ENCODE peak calls at places on chromosomes 2 and 18, in nine cellular contexts. K is psoas muscle, I is cardiac fibroblast, L is ELF-1, V is SW 1271, X is NCI-H1092, P is NCI-H2029 treated with DMSO at 0.1 percent for 48 hours, U is MM.1S, M is GM10248. S is an unnamed sample.
A peak's percentile ranks its signal among the peaks of the same experiment; 100 is the strongest.

GRCh38 chr2:69200107-69200520 is 186.9 kb downstream of the GFPT1 start:
- DNase-seq in P (no peak), I (peak; percentile 99), V (no peak), X (no peak), U (no peak), M (no peak), L (no peak), K (no peak), S (no peak)

GRCh38 chr2:677056-677949 is at the start of gene TMEM18:
- DNase-seq in I (peak; percentile 99), K (no peak), P (peak; percentile 84), X (peak; percentile 97), L (peak; percentile 98), V (peak; percentile 94), U (peak; percentile 98), M (peak; percentile 88), S (peak; percentile 97)

GRCh38 chr2:43075906-43076585 is 150.4 kb downstream of the ZFP36L2 start:
- DNase-seq in K (peak; percentile 73), V (no peak), P (no peak), M (no peak), I (peak; percentile 87), L (peak; percentile 46), X (no peak), U (no peak), S (no peak)

GRCh38 chr2:224101820-224102630 is 62.9 kb upstream of the SERPINE2 start:
- DNase-seq in M (no peak), L (no peak), P (no peak), K (no peak), X (no peak), V (peak; percentile 70), U (no peak), I (peak; percentile 92), S (no peak)

GRCh38 chr2:85273732-85274731 is 53.8 kb downstream of the TGOLN2 start:
- DNase-seq in L (no peak), M (no peak), X (no peak), K (peak; percentile 65), P (no peak), I (peak; percentile 66), U (no peak), V (no peak), S (no peak)

GRCh38 chr2:64114063-64114911 is 29.9 kb downstream of the PELI1 start:
- DNase-seq in K (no peak), L (no peak), V (no peak), U (peak; percentile 27), M (no peak), P (no peak), X (no peak), I (peak; percentile 59), S (peak; percentile 33)

GRCh38 chr2:119495948-119496347 is 28.3 kb downstream of the SCTR start:
- DNase-seq in U (no peak), K (no peak), M (no peak), P (no peak), X (no peak), V (no peak), I (no peak), L (no peak), S (no peak)

GRCh38 chr18:46184296-46185080 is 80.3 kb downstream of the HAUS1 start:
- DNase-seq in V (no peak), U (peak; percentile 86), L (no peak), I (no peak), P (no peak), X (no peak), M (no peak), K (no peak), S (no peak)

GRCh38 chr2:239106314-239106908 is 258.5 kb downstream of the TWIST2 start:
- DNase-seq in M (peak; percentile 53), U (peak; percentile 10), X (no peak), P (peak; percentile 18), L (peak; percentile 64), I (peak; percentile 77), V (peak; percentile 31), K (peak; percentile 77), S (peak; percentile 45)

GRCh38 chr18:7743256-7743655 is 176.1 kb downstream of the PTPRM start:
- DNase-seq in K (no peak), I (no peak), M (no peak), L (no peak), P (no peak), X (no peak), V (no peak), U (no peak), S (no peak)

GRCh38 chr2:189293164-189293563 is 113.6 kb upstream of the COL5A2 start:
- DNase-seq in U (no peak), X (no peak), M (no peak), L (no peak), P (no peak), V (no peak), K (no peak), I (peak; percentile 74), S (no peak)

GRCh38 chr2:25617948-25618646 is 55.3 kb downstream of the DTNB start:
- DNase-seq in V (no peak), P (no peak), M (no peak), K (no peak), X (no peak), U (no peak), L (no peak), I (peak; percentile 84), S (no peak)

GRCh38 chr2:61177727-61178549 is 15.9 kb downstream of the C2orf74 start:
- DNase-seq in M (peak; percentile 34), P (no peak), I (peak; percentile 44), X (no peak), V (no peak), U (peak; percentile 33), L (peak; percentile 53), K (peak; percentile 70), S (peak; percentile 27)

GRCh38 chr2:120436885-120437603 is 91.1 kb downstream of the INHBB start:
- DNase-seq in U (peak; percentile 30), I (peak; percentile 16), K (no peak), V (no peak), X (no peak), L (peak; percentile 95), M (peak; percentile 60), P (peak; percentile 62), S (no peak)

GRCh38 chr2:231399853-231400667 is 4.5 kb downstream of the B3GNT7 start:
- DNase-seq in K (peak; percentile 70), I (peak; percentile 50), U (no peak), X (no peak), V (no peak), L (no peak), P (no peak), M (no peak), S (peak; percentile 26)

GRCh38 chr18:2651981-2652380 is 3.5 kb upstream of the SMCHD1 start:
- DNase-seq in P (no peak), M (no peak), L (no peak), I (no peak), K (no peak), U (no peak), X (no peak), V (no peak), S (no peak)

GRCh38 chr2:144504191-144504590 is 15.7 kb downstream of the ZEB2 start:
- DNase-seq in X (no peak), U (no peak), P (no peak), V (no peak), I (no peak), K (no peak), M (no peak), L (peak; percentile 71), S (no peak)

GRCh38 chr18:29328932-29329331 is 1152.0 kb upstream of the CDH2 start:
- DNase-seq in L (no peak), X (no peak), M (no peak), U (no peak), V (no peak), K (no peak), P (no peak), I (no peak), S (no peak)

GRCh38 chr2:157980020-157980419 is 103.9 kb upstream of the ACVR1 start:
- DNase-seq in L (no peak), X (no peak), I (no peak), K (no peak), V (no peak), P (no peak), M (no peak), U (no peak), S (no peak)

GRCh38 chr2:218607436-218608115 is at the start of gene PLCD4:
- DNase-seq in L (peak; percentile 90), V (no peak), K (peak; percentile 75), M (no peak), X (peak; percentile 14), P (no peak), I (peak; percentile 86), U (no peak), S (peak; percentile 21)

GRCh38 chr2:68770271-68771111 is 35.9 kb downstream of the ARHGAP25 start:
- DNase-seq in V (no peak), L (no peak), K (no peak), U (no peak), X (no peak), P (no peak), I (no peak), M (no peak), S (no peak)

GRCh38 chr2:223815186-223815883 is 22.0 kb downstream of the AP1S3 start:
- DNase-seq in L (no peak), M (no peak), X (no peak), V (peak; percentile 65), I (peak; percentile 88), U (no peak), P (peak; percentile 43), K (no peak), S (no peak)

GRCh38 chr2:45497355-45497754 is 113.7 kb downstream of the SRBD1 start:
- DNase-seq in M (peak; percentile 35), X (no peak), K (no peak), V (no peak), P (no peak), I (no peak), L (no peak), U (peak; percentile 68), S (no peak)

GRCh38 chr2:129827251-129827894 is 152.1 kb upstream of the RAB6C start:
- DNase-seq in M (no peak), X (no peak), L (peak; percentile 81), I (no peak), P (no peak), K (no peak), U (no peak), V (no peak), S (no peak)